ENCODE peak calls at places on chromosomes 12 and 14, in seven cellular contexts. One of them, this sample, is unnamed.

GRCh38 chr12:96719671-96720362 is 187.2 kb upstream of the NEDD1 start:
- DNase-seq in tibial nerve: no peak
- DNase-seq in A673: no peak
- DNase-seq in mammary epithelial cell: peak
- DNase-seq in GM10248: peak
- DNase-seq in tibial artery: no peak
- DNase-seq in activated B cell treated with CpG ODN at 0.5 μM for 24 hours: no peak
- DNase-seq in this sample: no peak

GRCh38 chr14:91246051-91246852 is 1.7 kb upstream of the GPR68 start:
- DNase-seq in tibial nerve: no peak
- DNase-seq in A673: peak
- DNase-seq in mammary epithelial cell: no peak
- DNase-seq in GM10248: no peak
- DNase-seq in tibial artery: no peak
- DNase-seq in activated B cell treated with CpG ODN at 0.5 μM for 24 hours: no peak
- DNase-seq in this sample: no peak

GRCh38 chr12:109717390-109718357 is 4.0 kb downstream of the FAM222A start:
- DNase-seq in tibial nerve: no peak
- DNase-seq in A673: no peak
- DNase-seq in mammary epithelial cell: no peak
- DNase-seq in GM10248: no peak
- DNase-seq in tibial artery: no peak
- DNase-seq in activated B cell treated with CpG ODN at 0.5 μM for 24 hours: no peak
- DNase-seq in this sample: no peak

GRCh38 chr12:96456265-96456974 is 33.0 kb upstream of the CFAP54 start:
- DNase-seq in tibial nerve: no peak
- DNase-seq in A673: no peak
- DNase-seq in mammary epithelial cell: no peak
- DNase-seq in GM10248: peak
- DNase-seq in tibial artery: no peak
- DNase-seq in activated B cell treated with CpG ODN at 0.5 μM for 24 hours: no peak
- DNase-seq in this sample: no peak

GRCh38 chr12:107992870-107993451 is 136.1 kb upstream of the WSCD2 start:
- DNase-seq in tibial nerve: no peak
- DNase-seq in A673: peak
- DNase-seq in mammary epithelial cell: peak
- DNase-seq in GM10248: peak
- DNase-seq in tibial artery: no peak
- DNase-seq in activated B cell treated with CpG ODN at 0.5 μM for 24 hours: no peak
- DNase-seq in this sample: no peak

GRCh38 chr12:72214163-72214562 is 58.0 kb upstream of the TRHDE start:
- DNase-seq in tibial nerve: no peak
- DNase-seq in A673: no peak
- DNase-seq in mammary epithelial cell: no peak
- DNase-seq in GM10248: no peak
- DNase-seq in tibial artery: no peak
- DNase-seq in activated B cell treated with CpG ODN at 0.5 μM for 24 hours: no peak
- DNase-seq in this sample: no peak

GRCh38 chr14:68628605-68629310 is 164.1 kb downstream of the ZFP36L1 start:
- DNase-seq in tibial nerve: no peak
- DNase-seq in A673: no peak
- DNase-seq in mammary epithelial cell: peak
- DNase-seq in GM10248: no peak
- DNase-seq in tibial artery: peak
- DNase-seq in activated B cell treated with CpG ODN at 0.5 μM for 24 hours: no peak
- DNase-seq in this sample: peak

GRCh38 chr12:88351121-88351520 is 209.0 kb downstream of the TMTC3 start:
- DNase-seq in tibial nerve: no peak
- DNase-seq in A673: no peak
- DNase-seq in mammary epithelial cell: no peak
- DNase-seq in GM10248: no peak
- DNase-seq in tibial artery: no peak
- DNase-seq in activated B cell treated with CpG ODN at 0.5 μM for 24 hours: no peak
- DNase-seq in this sample: no peak

GRCh38 chr12:8695116-8695515 is 2.7 kb upstream of the RIMKLB start:
- DNase-seq in tibial nerve: no peak
- DNase-seq in A673: no peak
- DNase-seq in mammary epithelial cell: no peak
- DNase-seq in GM10248: no peak
- DNase-seq in tibial artery: no peak
- DNase-seq in activated B cell treated with CpG ODN at 0.5 μM for 24 hours: no peak
- DNase-seq in this sample: no peak

DNA sequence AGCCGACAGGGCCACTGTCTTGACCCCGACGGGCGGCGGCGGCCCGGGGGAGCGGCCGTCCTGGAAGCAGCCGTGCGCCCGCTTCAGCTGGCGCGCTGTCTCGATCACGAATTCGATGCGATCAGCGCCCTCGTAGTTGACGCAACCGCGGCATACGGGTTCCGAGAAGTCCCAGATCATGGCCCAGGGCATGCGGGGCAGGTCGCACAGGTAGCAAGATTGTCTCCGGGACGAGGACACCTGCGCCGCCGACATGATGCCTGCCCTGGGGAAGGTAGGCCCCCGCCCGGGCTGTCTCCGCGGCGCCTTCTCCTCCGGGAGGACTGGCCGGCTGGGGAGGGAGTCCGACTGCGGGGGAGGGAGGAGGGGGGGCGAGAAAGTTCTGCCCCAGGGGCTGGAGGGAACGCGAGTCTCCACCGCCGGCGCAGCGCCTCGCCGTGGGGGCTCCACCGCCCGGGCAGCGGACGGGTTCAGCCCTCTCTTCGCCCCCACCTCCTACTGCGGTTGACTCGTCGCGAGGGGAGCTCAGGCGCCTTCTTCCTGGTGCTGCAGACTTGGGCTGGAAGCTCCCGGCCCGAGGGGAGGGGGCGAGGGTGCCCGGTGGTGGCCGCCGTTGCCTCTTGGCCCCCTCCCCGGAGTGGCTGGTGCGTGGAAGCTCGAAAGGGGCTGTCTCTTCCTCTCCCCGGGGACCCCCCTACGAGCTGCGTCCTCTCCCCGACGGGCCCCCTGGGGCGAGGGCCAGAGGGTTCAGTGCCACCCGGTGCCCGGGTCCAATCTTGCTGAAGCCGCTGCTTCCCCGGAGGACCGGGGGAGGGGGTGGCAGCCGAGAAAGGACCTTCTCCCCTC is 747 bp downstream of the IRF2BPL start:
- DNase-seq in tibial nerve: no peak
- DNase-seq in A673: peak
- DNase-seq in mammary epithelial cell: peak
- DNase-seq in GM10248: peak
- DNase-seq in tibial artery: peak
- DNase-seq in activated B cell treated with CpG ODN at 0.5 μM for 24 hours: peak
- DNase-seq in this sample: peak
- TF ChIP-seq CTCF in tibial nerve: no peak
- TF ChIP-seq CTCF in A673: no peak
- TF ChIP-seq CTCF in mammary epithelial cell: peak
- TF ChIP-seq CTCF in GM10248: peak
- TF ChIP-seq CTCF in tibial artery: no peak
- TF ChIP-seq CTCF in activated B cell treated with CpG ODN at 0.5 μM for 24 hours: no peak
- TF ChIP-seq CTCF in this sample: peak

DNA sequence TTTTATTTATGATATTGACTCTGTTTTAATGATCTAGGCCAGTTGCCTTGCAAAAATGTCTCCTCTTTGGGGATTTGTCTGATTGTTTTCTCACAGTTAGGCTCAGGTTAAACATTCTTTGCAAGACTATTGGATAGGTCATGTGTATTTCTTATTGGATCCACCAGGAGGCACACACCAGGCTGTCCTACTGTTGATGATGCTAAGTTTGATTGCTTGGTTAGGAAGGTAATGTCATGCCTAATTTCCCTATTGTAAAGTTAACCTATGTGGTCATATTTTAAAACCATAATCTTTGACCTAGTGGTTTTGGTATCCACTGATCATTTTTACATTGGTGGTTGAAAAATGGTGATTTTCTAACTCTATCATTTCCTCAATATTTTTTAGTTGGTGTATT is 137.1 kb downstream of the BRMS1L start:
- DNase-seq in tibial nerve: no peak
- DNase-seq in A673: peak
- DNase-seq in mammary epithelial cell: no peak
- DNase-seq in GM10248: no peak
- DNase-seq in tibial artery: no peak
- DNase-seq in activated B cell treated with CpG ODN at 0.5 μM for 24 hours: no peak
- DNase-seq in this sample: no peak
- TF ChIP-seq CTCF in tibial nerve: no peak
- TF ChIP-seq CTCF in A673: peak
- TF ChIP-seq CTCF in mammary epithelial cell: peak
- TF ChIP-seq CTCF in GM10248: peak
- TF ChIP-seq CTCF in tibial artery: no peak
- TF ChIP-seq CTCF in activated B cell treated with CpG ODN at 0.5 μM for 24 hours: no peak
- TF ChIP-seq CTCF in this sample: peak

GRCh38 chr12:113818833-113819232 is 147.3 kb downstream of the RBM19 start:
- DNase-seq in tibial nerve: no peak
- DNase-seq in A673: peak
- DNase-seq in mammary epithelial cell: no peak
- DNase-seq in GM10248: no peak
- DNase-seq in tibial artery: no peak
- DNase-seq in activated B cell treated with CpG ODN at 0.5 μM for 24 hours: no peak
- DNase-seq in this sample: no peak
- TF ChIP-seq CTCF in tibial nerve: no peak
- TF ChIP-seq CTCF in A673: peak
- TF ChIP-seq CTCF in mammary epithelial cell: peak
- TF ChIP-seq CTCF in GM10248: no peak
- TF ChIP-seq CTCF in tibial artery: no peak
- TF ChIP-seq CTCF in activated B cell treated with CpG ODN at 0.5 μM for 24 hours: no peak
- TF ChIP-seq CTCF in this sample: peak

DNA sequence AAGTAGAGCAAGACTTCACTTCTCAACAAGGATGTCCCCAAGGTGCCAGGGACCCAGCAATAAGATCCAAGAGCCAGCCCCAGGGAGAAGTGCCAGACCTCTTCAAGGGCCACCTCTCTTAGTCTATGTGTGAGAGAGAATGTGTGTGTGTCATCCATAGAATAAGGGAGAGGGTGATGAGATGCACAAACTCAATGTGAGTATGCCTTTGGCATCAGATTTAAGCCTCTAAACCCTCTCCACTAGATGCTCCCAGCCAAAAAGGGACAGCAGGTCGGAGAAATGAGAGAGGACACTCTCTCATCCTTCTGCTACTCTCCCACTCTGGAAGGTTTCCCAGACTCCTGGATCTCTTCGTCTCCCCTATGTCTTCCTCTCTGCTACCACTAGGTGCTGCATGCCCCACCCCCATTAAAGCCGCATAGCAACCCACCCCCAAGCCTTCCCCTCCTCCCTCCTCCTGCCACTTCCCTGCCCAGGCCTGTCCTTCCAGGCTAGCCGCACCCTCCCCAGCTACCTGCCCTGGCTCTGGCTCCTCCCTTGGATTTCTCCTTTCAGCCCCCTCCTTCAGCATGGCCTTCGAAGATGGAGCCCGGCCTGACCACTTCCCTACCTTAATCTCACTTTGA is 7.6 kb downstream of the RARG start:
- DNase-seq in tibial nerve: no peak
- DNase-seq in A673: peak
- DNase-seq in mammary epithelial cell: peak
- DNase-seq in GM10248: no peak
- DNase-seq in tibial artery: peak
- DNase-seq in activated B cell treated with CpG ODN at 0.5 μM for 24 hours: no peak
- DNase-seq in this sample: no peak
- TF ChIP-seq CTCF in tibial nerve: no peak
- TF ChIP-seq CTCF in A673: peak
- TF ChIP-seq CTCF in mammary epithelial cell: peak
- TF ChIP-seq CTCF in GM10248: no peak
- TF ChIP-seq CTCF in tibial artery: no peak
- TF ChIP-seq CTCF in activated B cell treated with CpG ODN at 0.5 μM for 24 hours: no peak
- TF ChIP-seq CTCF in this sample: peak

GRCh38 chr14:104563742-104564615 is 15.6 kb upstream of the C14orf180 start:
- DNase-seq in tibial nerve: no peak
- DNase-seq in A673: peak
- DNase-seq in mammary epithelial cell: peak
- DNase-seq in GM10248: peak
- DNase-seq in tibial artery: no peak
- DNase-seq in activated B cell treated with CpG ODN at 0.5 μM for 24 hours: peak
- DNase-seq in this sample: no peak
- TF ChIP-seq CTCF in tibial nerve: peak
- TF ChIP-seq CTCF in A673: peak
- TF ChIP-seq CTCF in mammary epithelial cell: peak
- TF ChIP-seq CTCF in GM10248: peak
- TF ChIP-seq CTCF in tibial artery: peak
- TF ChIP-seq CTCF in activated B cell treated with CpG ODN at 0.5 μM for 24 hours: no peak
- TF ChIP-seq CTCF in this sample: peak

DNA sequence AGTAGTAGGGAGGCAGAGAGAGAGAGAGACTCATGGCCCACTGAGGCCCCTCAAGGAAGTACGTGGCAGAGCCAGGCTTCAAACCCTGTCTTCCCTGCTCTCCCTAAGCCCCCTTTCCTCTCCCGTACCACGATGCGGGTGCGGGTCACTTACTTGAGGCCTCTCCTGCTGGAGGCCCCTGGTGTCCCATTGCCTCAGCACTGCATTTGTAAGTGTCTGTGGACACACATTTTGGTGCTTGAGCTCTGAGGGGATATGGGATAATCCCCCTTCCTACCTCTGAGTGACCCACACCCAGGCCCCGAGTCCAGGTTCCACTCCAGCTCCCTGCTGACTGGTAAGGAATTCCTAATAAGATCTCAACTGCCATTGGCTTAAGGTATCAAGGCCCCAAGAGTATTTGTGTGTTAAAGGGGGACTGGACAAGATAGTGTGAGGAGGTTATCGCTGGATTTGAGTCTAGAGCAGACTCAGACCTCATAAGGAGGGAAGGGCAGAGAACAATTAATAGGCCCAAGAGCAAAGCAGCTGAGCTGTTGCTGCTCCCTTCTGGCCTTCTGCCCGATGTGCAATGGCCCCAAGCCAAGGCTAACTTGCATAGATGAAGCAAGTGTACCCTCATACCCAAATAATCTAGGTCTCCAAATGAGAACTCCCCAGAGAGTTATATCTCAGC is 71.9 kb downstream of the CRACR2A start:
- DNase-seq in tibial nerve: no peak
- DNase-seq in A673: no peak
- DNase-seq in mammary epithelial cell: peak
- DNase-seq in GM10248: no peak
- DNase-seq in tibial artery: no peak
- DNase-seq in activated B cell treated with CpG ODN at 0.5 μM for 24 hours: no peak
- DNase-seq in this sample: peak
- TF ChIP-seq CTCF in tibial nerve: no peak
- TF ChIP-seq CTCF in A673: no peak
- TF ChIP-seq CTCF in mammary epithelial cell: peak
- TF ChIP-seq CTCF in GM10248: no peak
- TF ChIP-seq CTCF in tibial artery: no peak
- TF ChIP-seq CTCF in activated B cell treated with CpG ODN at 0.5 μM for 24 hours: no peak
- TF ChIP-seq CTCF in this sample: no peak

GRCh38 chr12:92462049-92462448 is 240.7 kb upstream of the PLEKHG7 start:
- DNase-seq in tibial nerve: no peak
- DNase-seq in A673: no peak
- DNase-seq in mammary epithelial cell: no peak
- DNase-seq in GM10248: no peak
- DNase-seq in tibial artery: no peak
- DNase-seq in activated B cell treated with CpG ODN at 0.5 μM for 24 hours: no peak
- DNase-seq in this sample: no peak

GRCh38 chr12:92463171-92463570 is 239.6 kb upstream of the PLEKHG7 start:
- DNase-seq in tibial nerve: no peak
- DNase-seq in A673: no peak
- DNase-seq in mammary epithelial cell: no peak
- DNase-seq in GM10248: no peak
- DNase-seq in tibial artery: no peak
- DNase-seq in activated B cell treated with CpG ODN at 0.5 μM for 24 hours: no peak
- DNase-seq in this sample: no peak

GRCh38 chr12:92464911-92465310 is 237.9 kb upstream of the PLEKHG7 start:
- DNase-seq in tibial nerve: no peak
- DNase-seq in A673: no peak
- DNase-seq in mammary epithelial cell: no peak
- DNase-seq in GM10248: no peak
- DNase-seq in tibial artery: no peak
- DNase-seq in activated B cell treated with CpG ODN at 0.5 μM for 24 hours: no peak
- DNase-seq in this sample: no peak

GRCh38 chr12:92465786-92466185 is 237.0 kb upstream of the PLEKHG7 start:
- DNase-seq in tibial nerve: no peak
- DNase-seq in A673: no peak
- DNase-seq in mammary epithelial cell: no peak
- DNase-seq in GM10248: no peak
- DNase-seq in tibial artery: no peak
- DNase-seq in activated B cell treated with CpG ODN at 0.5 μM for 24 hours: no peak
- DNase-seq in this sample: no peak

GRCh38 chr12:92462527-92462926 is 240.3 kb upstream of the PLEKHG7 start:
- DNase-seq in tibial nerve: no peak
- DNase-seq in A673: no peak
- DNase-seq in mammary epithelial cell: no peak
- DNase-seq in GM10248: no peak
- DNase-seq in tibial artery: no peak
- DNase-seq in activated B cell treated with CpG ODN at 0.5 μM for 24 hours: no peak
- DNase-seq in this sample: no peak
- TF ChIP-seq CTCF in tibial nerve: no peak
- TF ChIP-seq CTCF in A673: no peak
- TF ChIP-seq CTCF in mammary epithelial cell: no peak
- TF ChIP-seq CTCF in GM10248: no peak
- TF ChIP-seq CTCF in tibial artery: no peak
- TF ChIP-seq CTCF in activated B cell treated with CpG ODN at 0.5 μM for 24 hours: no peak
- TF ChIP-seq CTCF in this sample: no peak

This sample was measured in osteocyte.